ENCODE peak calls at places on chromosomes 7 and 10, in four cellular contexts. A is HEK293T, P is K562, X is HepG2. Y is an unnamed sample.

GRCh38 chr10:120085386-120085785 is 192.9 kb downstream of the SEC23IP start:
- DNase-seq in A (no peak), P (no peak), X (no peak), Y (no peak)

GRCh38 chr10:29517352-29517923 is 117.3 kb downstream of the SVIL start:
- DNase-seq in A (peak), P (peak), X (peak), Y (peak)

GRCh38 chr7:134946260-134946659 is 40.0 kb upstream of the AGBL3 start:
- DNase-seq in A (no peak), P (no peak), X (no peak), Y (no peak)

GRCh38 chr10:103659674-103660363 is 166.3 kb downstream of the NEURL1 start:
- DNase-seq in A (peak), P (no peak), X (peak), Y (peak)

GRCh38 chr7:38839846-38840245 is 69.1 kb downstream of the VPS41 start:
- DNase-seq in A (no peak), P (no peak), X (no peak), Y (no peak)

GRCh38 chr7:107203607-107204006 is 34.8 kb downstream of the HBP1 start:
- DNase-seq in A (no peak), P (no peak), X (no peak), Y (no peak)

GRCh38 chr7:116653204-116653603 is 18.8 kb upstream of the MET start:
- DNase-seq in A (no peak), P (no peak), X (no peak), Y (no peak)

GRCh38 chr10:121428848-121429247 is 169.4 kb downstream of the FGFR2 start:
- DNase-seq in A (no peak), P (no peak), X (no peak), Y (no peak)

GRCh38 chr7:116691664-116692063 is 19.7 kb downstream of the MET start:
- DNase-seq in A (no peak), P (no peak), X (peak), Y (no peak)

GRCh38 chr7:143214789-143215679 is 6.8 kb upstream of the TAS2R40 start:
- DNase-seq in A (peak), P (peak), X (peak), Y (peak)

GRCh38 chr10:123891147-123892011 is at the start of gene CPXM2:
- DNase-seq in A (no peak), P (no peak), X (no peak), Y (peak)

GRCh38 chr10:1153805-1154351 is 97.7 kb downstream of the WDR37 start:
- DNase-seq in A (no peak), P (no peak), X (no peak), Y (no peak)

GRCh38 chr7:95205821-95206220 is 118.5 kb downstream of the PON1 start:
- DNase-seq in A (no peak), P (no peak), X (no peak), Y (no peak)

GRCh38 chr7:149475121-149476045 is 14.5 kb upstream of the ZNF777 start:
- DNase-seq in A (no peak), P (no peak), X (no peak), Y (no peak)

GRCh38 chr10:98339790-98340189 is 71.8 kb upstream of the LOXL4 start:
- DNase-seq in A (no peak), P (no peak), X (no peak), Y (no peak)

GRCh38 chr10:10078476-10078875 is 939.2 kb upstream of the CELF2 start:
- DNase-seq in A (no peak), P (no peak), X (no peak), Y (no peak)

GRCh38 chr10:114026189-114027040 is 17.3 kb upstream of the ADRB1 start:
- DNase-seq in A (no peak), P (no peak), X (peak), Y (no peak)

GRCh38 chr7:34806831-34807230 is 148.8 kb downstream of the NPSR1 start:
- DNase-seq in A (no peak), P (no peak), X (no peak), Y (no peak)

GRCh38 chr7:128909605-128910568 is 622 bp downstream of the KCP start:
- DNase-seq in A (peak), P (no peak), X (no peak), Y (peak)

GRCh38 chr10:15504101-15504840 is 133.2 kb upstream of the FAM171A1 start:
- DNase-seq in A (no peak), P (peak), X (no peak), Y (no peak)

GRCh38 chr10:96718304-96718990 is 1.9 kb downstream of the PIK3AP1 start:
- DNase-seq in A (no peak), P (peak), X (no peak), Y (no peak)

GRCh38 chr10:96719205-96719604 is 1.1 kb downstream of the PIK3AP1 start:
- DNase-seq in A (no peak), P (no peak), X (no peak), Y (no peak)

GRCh38 chr10:96721207-96721572 is 876 bp upstream of the PIK3AP1 start:
- DNase-seq in A (no peak), P (no peak), X (no peak), Y (no peak)

GRCh38 chr10:96719850-96720421 is 378 bp downstream of the PIK3AP1 start:
- DNase-seq in A (peak), P (peak), X (peak), Y (peak)

DNA sequence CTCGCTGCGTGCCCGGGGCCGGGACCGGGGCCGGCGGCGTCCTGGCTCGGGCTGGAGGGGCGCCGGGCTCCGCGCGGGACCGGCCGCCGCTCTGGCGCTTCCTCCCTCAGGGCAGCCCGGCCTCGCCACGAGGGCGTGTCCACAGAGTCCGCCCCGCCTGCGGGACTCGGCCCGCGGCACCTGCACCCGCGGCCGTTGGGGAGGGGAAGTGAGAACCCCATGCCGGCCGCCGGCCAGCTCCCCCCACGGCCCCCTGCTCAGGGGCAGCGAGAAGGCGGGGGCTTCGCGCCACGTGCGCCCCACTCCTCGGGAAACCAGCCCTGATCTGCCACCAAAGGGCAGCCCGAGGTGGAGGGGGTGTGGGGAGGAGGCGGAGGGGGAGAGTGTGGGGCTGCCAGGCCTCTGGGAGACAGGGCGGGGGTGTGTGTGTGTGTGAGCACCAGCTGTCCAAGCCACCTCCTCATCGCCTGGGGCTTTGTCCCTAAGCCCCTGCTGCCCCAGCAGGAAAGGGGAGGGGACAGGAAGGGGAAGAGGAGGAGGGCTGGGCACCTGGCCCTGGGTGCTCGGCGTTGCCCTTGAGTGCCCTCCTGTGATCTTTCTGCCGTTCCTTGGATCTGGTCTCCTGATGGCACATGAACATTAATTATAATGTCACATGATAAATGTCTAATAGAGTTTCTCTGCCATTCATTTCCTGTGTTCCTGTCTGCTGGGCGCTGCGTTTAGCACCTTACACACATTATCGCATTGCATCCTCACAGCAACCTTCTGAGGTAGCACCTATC is at the start of gene PIK3AP1:
- DNase-seq in A (peak), P (peak), X (no peak), Y (peak)
- TF ChIP-seq ELF4 in A (no peak), P (no peak), X (no peak), Y (no peak)

DNA sequence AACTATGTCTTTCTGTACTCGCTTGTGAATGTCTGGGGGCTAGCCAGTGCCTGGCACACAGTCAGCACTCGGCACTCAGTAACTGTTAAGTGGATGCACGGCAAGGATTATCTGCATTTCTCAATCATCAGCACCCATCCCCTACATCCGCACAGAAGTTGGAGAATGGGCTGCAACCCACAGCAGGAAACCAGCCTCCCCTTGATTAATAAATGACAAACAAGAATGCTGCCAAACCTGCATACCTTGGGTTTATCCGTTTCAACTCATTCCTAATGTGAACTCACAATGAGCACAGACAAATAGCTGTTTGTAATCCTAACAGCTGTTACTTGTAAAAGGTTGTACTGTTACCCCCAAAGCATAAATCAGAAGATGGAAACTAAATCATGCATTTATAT is 28.9 kb downstream of the PPP1R3C start:
- DNase-seq in A (no peak), P (no peak), X (no peak), Y (no peak)
- TF ChIP-seq ELF4 in A (no peak), P (no peak), X (no peak), Y (no peak)

GRCh38 chr10:70923696-70924095 is 35.3 kb upstream of the PCBD1 start:
- DNase-seq in A (no peak), P (no peak), X (no peak), Y (no peak)

GRCh38 chr10:70928140-70928539 is 39.8 kb upstream of the PCBD1 start:
- DNase-seq in A (no peak), P (no peak), X (no peak), Y (no peak)

GRCh38 chr10:70927221-70927943 is 39.0 kb upstream of the PCBD1 start:
- DNase-seq in A (no peak), P (no peak), X (no peak), Y (no peak)

GRCh38 chr10:70925377-70926214 is 37.2 kb upstream of the PCBD1 start:
- DNase-seq in A (peak), P (peak), X (no peak), Y (peak)

GRCh38 chr10:70926215-70927000 is 38.0 kb upstream of the PCBD1 start:
- DNase-seq in A (no peak), P (no peak), X (no peak), Y (no peak)
- TF ChIP-seq ELF4 in A (no peak), P (no peak), X (no peak), Y (no peak)

DNA sequence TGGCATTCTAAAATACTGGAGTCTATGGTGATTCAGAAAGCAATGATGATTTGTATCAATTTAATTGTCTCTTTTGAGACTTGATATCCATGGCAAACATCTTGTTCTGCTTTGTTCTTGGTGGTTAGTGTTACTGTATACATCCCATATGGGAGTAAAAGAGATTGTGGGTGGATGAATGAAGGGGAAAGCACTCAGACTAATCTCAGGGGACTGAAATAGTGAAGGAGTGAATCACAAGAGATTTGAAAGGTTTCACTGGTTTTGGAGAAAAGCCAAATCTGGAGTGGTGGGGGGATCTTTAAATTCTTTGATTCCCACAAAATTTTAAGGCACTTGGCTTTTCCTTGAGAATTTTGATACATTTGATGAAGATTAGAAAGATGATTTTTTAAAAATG is 369.4 kb downstream of the INHBA start:
- DNase-seq in A (no peak), P (no peak), X (no peak), Y (no peak)
- TF ChIP-seq ELF4 in A (no peak), P (no peak), X (no peak), Y (no peak)

Y was measured in WTC11.